ENCODE peak calls at places on chromosomes 12 and 14, in seven cellular contexts. O is fibroblast of mammary gland, G is RWPE1, N is GM23338, W is Panc1, M is body of pancreas, E is A673. B is an unnamed sample.
A peak's percentile ranks its signal among the peaks of the same experiment; 100 is the strongest.

GRCh38 chr12:57726884-57727757 is 11.4 kb downstream of the AGAP2 start:
- DNase-seq in N (peak; percentile 55), G (no peak), O (peak; percentile 44), M (peak; percentile 67), W (no peak), E (peak; percentile 83), B (peak; percentile 69)

GRCh38 chr14:84850595-84850994 is 679.3 kb upstream of the FLRT2 start:
- DNase-seq in N (no peak), E (no peak), O (no peak), M (no peak), G (no peak), W (no peak), B (no peak)

GRCh38 chr12:112974904-112975303 is 3.4 kb upstream of the OAS2 start:
- DNase-seq in G (no peak), W (no peak), E (no peak), N (no peak), M (no peak), O (no peak), B (no peak)

GRCh38 chr12:2958432-2959193 is 584 bp upstream of the TEAD4 start:
- DNase-seq in O (peak; percentile 72), W (no peak), M (peak; percentile 82), N (peak; percentile 61), E (peak; percentile 88), G (peak; percentile 87), B (no peak)

GRCh38 chr12:105451211-105451610 is 120.7 kb downstream of the C12orf75 start:
- DNase-seq in N (no peak), W (no peak), G (no peak), O (peak; percentile 62), M (no peak), E (no peak), B (no peak)

GRCh38 chr14:53630336-53630735 is 326.3 kb downstream of the BMP4 start:
- DNase-seq in N (no peak), G (no peak), M (no peak), O (no peak), E (peak; percentile 72), W (no peak), B (no peak)

GRCh38 chr14:100975668-100976067 is 72.1 kb upstream of the RTL1 start:
- DNase-seq in O (peak; percentile 53), E (no peak), N (no peak), W (no peak), M (no peak), G (peak; percentile 30), B (no peak)

GRCh38 chr14:101230161-101230850 is 326.8 kb upstream of the RTL1 start:
- DNase-seq in W (no peak), G (no peak), N (peak; percentile 13), M (no peak), E (no peak), O (peak; percentile 27), B (peak; percentile 50)

GRCh38 chr12:1826867-1827705 is 6.7 kb downstream of the LRTM2 start:
- DNase-seq in E (no peak), N (no peak), O (no peak), W (no peak), G (no peak), M (no peak), B (no peak)

GRCh38 chr12:118103231-118103600 is 595 bp downstream of the VSIG10 start:
- DNase-seq in N (peak; percentile 69), W (no peak), E (peak; percentile 32), G (peak; percentile 22), M (peak; percentile 34), O (no peak), B (no peak)

GRCh38 chr14:28754209-28754985 is 12.2 kb upstream of the FOXG1 start:
- DNase-seq in N (peak; percentile 79), G (peak; percentile 66), O (peak; percentile 64), M (peak; percentile 59), W (peak; percentile 12), E (peak; percentile 67), B (no peak)

GRCh38 chr12:26614217-26614616 is 218.8 kb downstream of the ITPR2 start:
- DNase-seq in N (peak; percentile 71), E (peak; percentile 62), M (peak; percentile 32), O (peak; percentile 35), W (no peak), G (peak; percentile 4), B (no peak)

GRCh38 chr12:12282761-12283160 is 15.9 kb upstream of the LRP6 start:
- DNase-seq in E (peak; percentile 82), O (peak; percentile 38), G (peak; percentile 23), M (no peak), N (no peak), W (no peak), B (no peak)

GRCh38 chr12:99907210-99907609 is 77.5 kb downstream of the ANKS1B start:
- DNase-seq in G (no peak), M (no peak), N (no peak), W (no peak), E (no peak), O (no peak), B (no peak)

GRCh38 chr12:66014818-66015217 is 115.7 kb downstream of the LLPH start:
- DNase-seq in N (no peak), E (no peak), O (peak; percentile 65), G (peak; percentile 10), M (no peak), W (no peak), B (no peak)

GRCh38 chr12:66662179-66662578 is 16.7 kb downstream of the GRIP1 start:
- DNase-seq in O (no peak), M (no peak), W (no peak), N (no peak), G (peak; percentile 22), E (no peak), B (no peak)

GRCh38 chr12:31491819-31492598 is 98.9 kb downstream of the DENND5B start:
- DNase-seq in G (peak; percentile 62), E (peak; percentile 92), M (no peak), N (peak; percentile 31), O (peak; percentile 86), W (peak; percentile 77), B (no peak)

DNA sequence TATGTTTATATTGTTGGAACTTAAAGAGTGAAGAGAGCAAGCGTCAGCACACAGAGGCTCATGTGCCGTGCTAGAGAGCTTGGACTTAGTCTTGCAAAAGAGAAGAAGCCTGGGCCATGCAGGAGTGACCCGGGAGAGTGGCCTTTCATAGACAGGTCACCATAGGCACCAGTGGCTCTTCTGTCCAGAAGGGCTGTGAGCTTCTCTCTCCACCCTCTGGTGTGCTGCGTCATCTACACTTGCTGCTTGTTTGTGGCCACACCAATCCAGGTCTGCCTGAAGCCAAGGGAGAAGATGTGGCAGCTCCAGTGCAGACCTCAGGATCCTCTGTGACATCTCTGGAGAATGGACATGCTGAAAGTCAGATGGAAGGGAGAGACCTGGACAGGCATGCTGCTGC is 74.4 kb downstream of the NTF3 start:
- DNase-seq in W (no peak), E (no peak), G (no peak), M (no peak), O (no peak), N (no peak), B (no peak)
- TF ChIP-seq CTCF in W (no peak), E (no peak), G (no peak), M (no peak), O (no peak), N (no peak), B (no peak)

GRCh38 chr12:111330800-111331752 is 37.8 kb downstream of the PHETA1 start:
- DNase-seq in N (peak; percentile 85), O (peak; percentile 46), W (peak; percentile 22), M (peak; percentile 14), G (peak; percentile 59), E (peak; percentile 83), B (no peak)
- TF ChIP-seq CTCF in N (peak; percentile 69), O (peak; percentile 35), W (peak; percentile 84), M (peak; percentile 35), G (peak; percentile 51), E (peak; percentile 62), B (peak; percentile 63)

GRCh38 chr12:44972746-44973421 is 78.0 kb downstream of the DBX2 start:
- DNase-seq in G (peak; percentile 19), W (no peak), M (no peak), N (peak; percentile 83), E (peak; percentile 67), O (peak; percentile 31), B (no peak)
- TF ChIP-seq CTCF in G (peak; percentile 53), W (peak; percentile 70), M (no peak), N (peak; percentile 90), E (peak; percentile 89), O (peak; percentile 67), B (peak; percentile 76)

GRCh38 chr12:109440851-109441490 is 36.1 kb downstream of the KCTD10 start:
- DNase-seq in N (peak; percentile 56), E (no peak), W (no peak), O (no peak), M (no peak), G (no peak), B (no peak)

GRCh38 chr12:109444263-109444662 is 32.8 kb downstream of the KCTD10 start:
- DNase-seq in N (no peak), M (no peak), W (no peak), G (no peak), E (no peak), O (no peak), B (no peak)

GRCh38 chr12:109446869-109447268 is 30.2 kb downstream of the KCTD10 start:
- DNase-seq in M (no peak), W (no peak), O (no peak), N (no peak), G (no peak), E (no peak), B (no peak)

GRCh38 chr12:109445224-109445623 is 31.9 kb downstream of the KCTD10 start:
- DNase-seq in W (no peak), M (no peak), N (no peak), G (no peak), E (no peak), O (peak; percentile 60), B (no peak)

GRCh38 chr12:109443794-109444193 is 33.3 kb downstream of the KCTD10 start:
- DNase-seq in N (no peak), E (no peak), M (no peak), O (no peak), W (no peak), G (no peak), B (no peak)
- TF ChIP-seq CTCF in N (no peak), E (no peak), M (no peak), O (no peak), W (no peak), G (no peak), B (no peak)

DNA sequence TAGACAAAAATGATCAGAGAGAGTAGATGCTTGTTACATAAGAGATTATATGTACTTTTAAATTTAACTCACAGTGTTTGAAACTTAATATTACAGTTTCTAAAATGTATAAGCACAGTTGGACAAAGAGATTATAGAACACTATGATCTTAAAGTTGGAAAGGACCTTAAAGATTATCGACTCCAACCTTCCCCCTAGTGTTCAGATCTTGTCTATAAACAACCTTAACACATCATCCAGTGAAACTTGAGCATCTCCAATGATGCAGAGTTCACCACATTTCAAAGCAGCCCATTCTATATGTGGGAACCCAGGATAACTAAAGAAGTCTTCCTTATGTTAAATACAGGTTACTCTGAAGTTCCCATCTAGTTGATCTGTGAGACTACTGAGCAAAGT is 480.8 kb downstream of the RMST start:
- DNase-seq in M (no peak), N (peak; percentile 21), E (no peak), G (no peak), W (no peak), O (peak; percentile 53), B (no peak)
- TF ChIP-seq CTCF in M (no peak), N (peak; percentile 43), E (peak; percentile 28), G (no peak), W (no peak), O (peak; percentile 45), B (peak; percentile 47)